ENCODE peak calls at places on chromosomes 4 and X, in five cellular contexts. Q is neural crest cell, M is left lung, L is progenitor cell of endocrine pancreas, V is HFF-Myc. C is an unnamed sample.

GRCh38 chrX:32126997-32127396 is 1055.2 kb upstream of the FTHL17 start:
- DNase-seq in Q (no peak), M (no peak), L (no peak), V (no peak), C (no peak)

GRCh38 chr4:141705048-141705746 is 68.8 kb downstream of the IL15 start:
- DNase-seq in Q (no peak), M (no peak), L (no peak), V (no peak), C (no peak)

GRCh38 chrX:1476682-1477081 is 24.0 kb upstream of the ASMTL start:
- DNase-seq in Q (no peak), M (no peak), L (no peak), V (no peak), C (no peak)

GRCh38 chr4:73892966-73893365 is 23.8 kb downstream of the CXCL1 start:
- DNase-seq in Q (no peak), M (no peak), L (no peak), V (no peak), C (no peak)

GRCh38 chr4:77581724-77582123 is 23.9 kb upstream of the CXCL13 start:
- DNase-seq in Q (no peak), M (no peak), L (no peak), V (no peak), C (peak)

GRCh38 chr4:158998624-158999023 is 104.3 kb upstream of the RAPGEF2 start:
- DNase-seq in Q (no peak), M (no peak), L (no peak), V (no peak), C (no peak)

GRCh38 chr4:3801931-3802550 is 35.9 kb downstream of the ADRA2C start:
- DNase-seq in Q (no peak), M (peak), L (no peak), V (no peak), C (no peak)

GRCh38 chr4:141636771-141637460 is 533 bp downstream of the IL15 start:
- DNase-seq in Q (peak), M (peak), L (peak), V (no peak), C (peak)

GRCh38 chrX:77900688-77901087 is 1.4 kb downstream of the COX7B start:
- DNase-seq in Q (no peak), M (no peak), L (no peak), V (no peak), C (no peak)

GRCh38 chr4:180827610-180828009 is 1415.6 kb upstream of the TENM3 start:
- DNase-seq in Q (no peak), M (no peak), L (no peak), V (no peak), C (no peak)

GRCh38 chrX:3295731-3296130 is 50.7 kb downstream of the MXRA5 start:
- DNase-seq in Q (peak), M (no peak), L (no peak), V (no peak), C (peak)

GRCh38 chr4:106301393-106302084 is 14.5 kb downstream of the TBCK start:
- DNase-seq in Q (no peak), M (no peak), L (no peak), V (no peak), C (no peak)

GRCh38 chrX:154436597-154437397 is at the start of gene GDI1:
- DNase-seq in Q (peak), M (peak), L (no peak), V (no peak), C (peak)

GRCh38 chr4:84482564-84483563 is 16.2 kb downstream of the NKX6-1 start:
- DNase-seq in Q (no peak), M (peak), L (no peak), V (no peak), C (peak)

GRCh38 chr4:141684785-141685184 is 48.4 kb downstream of the IL15 start:
- DNase-seq in Q (no peak), M (no peak), L (no peak), V (no peak), C (no peak)

GRCh38 chr4:150973626-150974250 is 41.3 kb downstream of the LRBA start:
- DNase-seq in Q (no peak), M (no peak), L (no peak), V (no peak), C (no peak)

GRCh38 chrX:134692990-134693389 is 34.7 kb upstream of the PLAC1 start:
- DNase-seq in Q (no peak), M (no peak), L (no peak), V (no peak), C (no peak)

GRCh38 chrX:149495573-149496071 is 9.5 kb downstream of the IDS start:
- DNase-seq in Q (no peak), M (no peak), L (no peak), V (no peak), C (no peak)

GRCh38 chrX:43750248-43750676 is 94.2 kb downstream of the MAOA start:
- DNase-seq in Q (peak), M (no peak), L (no peak), V (peak), C (peak)

GRCh38 chr4:184884863-184885262 is 59.1 kb upstream of the ACSL1 start:
- DNase-seq in Q (no peak), M (no peak), L (no peak), V (no peak), C (no peak)

GRCh38 chrX:136694491-136695087 is 46.6 kb downstream of the CD40LG start:
- DNase-seq in Q (no peak), M (no peak), L (no peak), V (peak), C (peak)

GRCh38 chr4:55547461-55547770 is 707 bp upstream of the CLOCK start:
- DNase-seq in Q (peak), M (peak), L (no peak), V (no peak), C (no peak)

GRCh38 chr4:55545681-55546632 is 752 bp downstream of the CLOCK start:
- DNase-seq in Q (peak), M (peak), L (peak), V (no peak), C (peak)

GRCh38 chr4:55545133-55545532 is 1.6 kb downstream of the CLOCK start:
- DNase-seq in Q (no peak), M (no peak), L (no peak), V (no peak), C (no peak)

GRCh38 chr4:55546633-55547460 is at the start of gene CLOCK:
- DNase-seq in Q (peak), M (peak), L (peak), V (peak), C (peak)

GRCh38 chr4:55543858-55544257 is 2.9 kb downstream of the CLOCK start:
- DNase-seq in Q (no peak), M (no peak), L (no peak), V (no peak), C (no peak)
- TF ChIP-seq CTCF in Q (peak), M (no peak), L (no peak), V (no peak), C (no peak)

GRCh38 chrX:140508958-140509357 is 4.1 kb upstream of the SOX3 start:
- DNase-seq in Q (no peak), M (no peak), L (no peak), V (no peak), C (no peak)

GRCh38 chrX:140505421-140506337 is 810 bp upstream of the SOX3 start:
- DNase-seq in Q (peak), M (no peak), L (no peak), V (no peak), C (no peak)

GRCh38 chrX:140509468-140510305 is 4.8 kb upstream of the SOX3 start:
- DNase-seq in Q (no peak), M (no peak), L (no peak), V (no peak), C (no peak)

GRCh38 chrX:140507223-140507981 is 2.5 kb upstream of the SOX3 start:
- DNase-seq in Q (no peak), M (no peak), L (no peak), V (no peak), C (no peak)

DNA sequence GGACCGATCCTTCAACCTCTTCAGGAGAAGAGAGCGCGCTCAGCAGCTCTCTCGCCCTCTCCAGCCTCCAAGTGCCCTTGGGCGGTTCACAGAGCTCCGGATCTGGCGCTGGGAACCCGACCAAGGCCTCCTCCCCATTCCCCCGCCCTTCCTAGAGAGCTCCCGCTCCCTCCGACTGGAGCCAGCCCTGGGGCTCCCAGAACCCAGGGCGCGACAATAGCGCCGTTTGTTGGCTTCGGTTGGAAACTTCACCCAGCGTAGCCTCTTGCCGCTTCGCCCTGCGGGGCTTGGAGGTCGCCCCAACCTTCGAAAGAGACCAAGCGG is 3.1 kb upstream of the SOX3 start:
- DNase-seq in Q (peak), M (no peak), L (peak), V (no peak), C (no peak)
- TF ChIP-seq CTCF in Q (peak), M (no peak), L (peak), V (no peak), C (no peak)

DNA sequence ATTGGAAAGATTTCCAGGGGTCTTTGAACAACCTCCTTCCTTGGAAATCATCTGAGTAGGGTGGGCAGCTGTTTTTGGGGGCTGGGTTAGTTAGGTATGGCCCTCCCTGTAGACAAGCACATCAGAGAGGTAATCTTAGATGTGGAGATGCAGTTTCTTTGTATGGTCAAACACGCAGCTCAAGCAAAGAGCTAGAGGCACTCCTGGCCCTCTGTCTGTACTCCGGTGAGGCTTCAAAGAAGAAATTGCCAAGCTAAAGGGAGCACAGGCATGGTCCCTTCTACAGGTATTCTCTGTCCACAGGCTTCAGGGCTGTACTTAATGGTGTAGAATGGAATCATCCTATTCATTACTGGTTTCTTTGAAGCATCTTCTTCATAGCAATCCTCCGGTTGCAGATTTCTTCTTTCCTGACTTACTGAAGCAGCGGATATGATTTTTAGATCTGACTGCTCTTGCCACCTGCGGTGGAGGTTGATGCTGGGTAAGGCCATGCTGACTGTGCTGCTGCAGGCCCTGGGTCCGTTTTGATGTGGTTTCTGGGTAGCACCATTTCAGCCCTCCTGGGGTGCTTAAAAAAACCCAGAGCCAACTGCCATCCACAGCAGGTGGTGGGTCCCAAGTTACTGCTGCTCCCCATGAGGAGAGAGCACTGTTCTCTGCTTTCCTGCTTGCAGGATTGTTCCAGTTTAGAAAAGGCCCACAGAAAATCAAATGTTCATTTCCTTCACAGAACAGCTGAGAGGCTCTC is 318.9 kb upstream of the GATB start:
- DNase-seq in Q (no peak), M (no peak), L (no peak), V (no peak), C (peak)
- TF ChIP-seq CTCF in Q (no peak), M (no peak), L (no peak), V (no peak), C (no peak)

GRCh38 chr4:6782147-6782845 is at the start of gene KIAA0232:
- DNase-seq in Q (peak), M (peak), L (peak), V (peak), C (peak)

GRCh38 chr4:6782846-6783110 is 251 bp downstream of the KIAA0232 start:
- DNase-seq in Q (no peak), M (no peak), L (no peak), V (no peak), C (no peak)

GRCh38 chr4:6785572-6785925 is 3.0 kb downstream of the KIAA0232 start:
- DNase-seq in Q (no peak), M (no peak), L (no peak), V (no peak), C (no peak)

GRCh38 chr4:6781561-6781960 is 966 bp upstream of the KIAA0232 start:
- DNase-seq in Q (no peak), M (no peak), L (no peak), V (no peak), C (no peak)

GRCh38 chr4:6783111-6783981 is 819 bp downstream of the KIAA0232 start:
- DNase-seq in Q (peak), M (peak), L (peak), V (no peak), C (peak)
- TF ChIP-seq CTCF in Q (no peak), M (no peak), L (no peak), V (no peak), C (no peak)

GRCh38 chr4:26457412-26457811 is 32.9 kb downstream of the CCKAR start:
- DNase-seq in Q (no peak), M (no peak), L (no peak), V (no peak), C (no peak)

GRCh38 chr4:26459756-26460530 is 30.3 kb downstream of the CCKAR start:
- DNase-seq in Q (no peak), M (no peak), L (no peak), V (no peak), C (no peak)

GRCh38 chr4:26459054-26459755 is 31.1 kb downstream of the CCKAR start:
- DNase-seq in Q (no peak), M (no peak), L (no peak), V (peak), C (no peak)

GRCh38 chr4:26455571-26455970 is 34.7 kb downstream of the CCKAR start:
- DNase-seq in Q (no peak), M (no peak), L (no peak), V (no peak), C (no peak)

DNA sequence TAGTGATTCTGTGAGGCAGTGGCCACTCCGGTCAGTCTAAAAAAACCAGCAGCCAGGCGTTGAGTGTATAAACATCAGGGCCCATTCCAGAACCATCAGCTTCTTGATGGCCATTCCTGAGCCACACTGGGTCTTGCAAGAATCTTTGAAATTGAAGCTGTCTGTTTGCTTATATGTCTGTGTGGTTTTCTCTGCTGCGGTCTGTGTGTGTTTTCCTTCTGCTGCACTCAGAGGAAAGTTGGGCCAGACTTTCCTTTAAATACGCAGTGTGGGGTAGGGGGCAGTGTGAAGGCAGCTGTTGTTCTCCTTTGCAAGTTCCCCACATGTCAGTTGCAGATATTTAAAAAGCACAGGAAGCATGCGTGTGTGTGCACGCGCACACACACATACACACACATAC is 32.2 kb downstream of the CCKAR start:
- DNase-seq in Q (no peak), M (no peak), L (no peak), V (no peak), C (peak)
- TF ChIP-seq CTCF in Q (no peak), M (no peak), L (no peak), V (no peak), C (no peak)

GRCh38 chrX:140701480-140701879 is 8.1 kb upstream of the LINC00632 start:
- DNase-seq in Q (no peak), M (no peak), L (no peak), V (no peak), C (peak)

GRCh38 chrX:140697618-140698017 is 11.9 kb upstream of the LINC00632 start:
- DNase-seq in Q (no peak), M (no peak), L (no peak), V (no peak), C (no peak)
- TF ChIP-seq CTCF in Q (peak), M (no peak), L (peak), V (no peak), C (no peak)

DNA sequence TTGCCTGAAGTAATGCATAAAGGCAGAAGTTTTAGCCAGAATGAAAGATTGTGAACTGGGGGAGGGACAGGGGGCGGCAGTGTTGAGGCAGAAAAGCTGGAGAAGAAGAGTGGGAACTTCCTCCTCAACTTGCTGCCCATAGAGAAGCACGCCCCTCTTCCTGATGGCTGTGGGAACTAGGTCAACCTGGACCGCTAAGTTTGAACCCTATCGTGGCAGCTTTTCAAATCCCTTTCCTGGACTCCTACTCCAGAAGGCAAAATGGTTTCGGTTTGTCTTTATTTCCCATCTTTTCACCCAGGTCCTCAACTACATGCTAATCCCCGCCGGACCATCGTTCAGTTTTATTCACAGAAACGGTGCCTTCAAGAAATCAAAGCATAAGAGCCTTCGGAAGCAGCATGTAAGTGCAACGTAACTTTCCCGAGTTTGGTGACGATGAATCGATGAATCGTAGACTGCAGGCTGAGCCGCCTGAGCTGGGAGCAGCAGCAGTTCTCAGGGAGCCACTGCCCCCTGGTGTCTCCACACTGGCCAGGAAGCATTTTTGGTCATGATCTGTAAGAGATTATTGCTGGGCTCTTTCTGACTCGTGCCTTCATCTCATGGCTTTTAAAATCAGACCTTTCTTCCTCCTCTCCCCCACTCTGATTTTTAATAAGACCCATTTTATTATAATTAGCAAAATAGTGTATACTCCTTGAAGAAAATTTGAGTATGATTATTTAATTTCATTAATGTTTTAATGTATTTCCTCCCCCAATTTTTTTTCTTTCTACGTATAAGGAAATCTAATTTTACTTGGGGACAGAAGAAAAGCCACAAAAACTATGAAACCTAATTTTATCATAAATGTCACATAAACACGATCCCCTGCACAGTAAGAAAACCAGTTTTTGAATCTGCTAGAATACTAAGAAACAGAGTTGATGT is 21.4 kb downstream of the SPINK2 start:
- DNase-seq in Q (peak), M (peak), L (peak), V (no peak), C (peak)
- TF ChIP-seq CTCF in Q (peak), M (peak), L (peak), V (peak), C (peak)

DNA sequence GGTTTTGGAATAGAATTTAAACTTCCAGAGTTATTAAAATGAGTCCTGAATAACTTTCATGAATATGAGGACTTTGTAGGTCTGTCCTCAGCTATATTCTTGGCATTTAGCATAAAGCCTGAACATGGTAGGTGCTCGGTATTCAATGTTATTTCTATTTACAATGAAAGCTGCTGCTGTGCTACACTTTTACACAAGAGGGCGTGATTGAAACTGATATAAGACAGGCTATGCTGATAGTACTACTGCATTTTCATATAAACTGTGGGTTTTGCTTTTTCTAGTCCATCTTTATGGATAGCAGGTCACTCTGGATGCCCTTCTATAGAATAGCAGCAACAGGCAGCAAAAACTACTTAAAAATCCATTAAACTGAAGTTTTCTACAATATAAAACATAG is 12.3 kb upstream of the GNPDA2 start:
- DNase-seq in Q (no peak), M (no peak), L (no peak), V (no peak), C (no peak)
- TF ChIP-seq CTCF in Q (peak), M (no peak), L (peak), V (peak), C (no peak)

C was measured in activated CD8-positive, alpha-beta T cell treated with anti-CD3 and anti-CD28 coated beads for 36 hours.